ENCODE peak calls at places on chromosome 1, in six cellular contexts. U, J, N, L, V and W are unnamed samples.

GRCh38 chr1:87864676-87865075 is 536.0 kb downstream of the LMO4 start:
- DNase-seq in N (no peak), L (no peak), J (no peak), V (no peak), U (no peak), W (no peak)

GRCh38 chr1:5745776-5746610 is 246.2 kb downstream of the NPHP4 start:
- DNase-seq in V (no peak), N (peak; percentile 52), L (peak; percentile 92), J (peak; percentile 54), U (peak; percentile 91), W (peak; percentile 20)

GRCh38 chr1:231971397-231972233 is 345.0 kb downstream of the DISC1 start:
- DNase-seq in V (no peak), L (no peak), U (no peak), N (no peak), J (no peak), W (peak; percentile 94)

GRCh38 chr1:198763298-198763714 is 124.5 kb downstream of the PTPRC start:
- DNase-seq in L (no peak), U (no peak), N (no peak), J (peak; percentile 2), V (no peak), W (peak; percentile 79)

GRCh38 chr1:10901091-10901893 is 104.8 kb upstream of the CASZ1 start:
- DNase-seq in V (no peak), U (no peak), N (no peak), L (peak; percentile 59), J (no peak), W (no peak)

GRCh38 chr1:168287237-168287664 is 6.6 kb downstream of the TBX19 start:
- DNase-seq in V (no peak), J (no peak), L (no peak), U (peak; percentile 70), N (no peak), W (peak; percentile 55)

GRCh38 chr1:115323366-115324004 is 14.6 kb downstream of the NGF start:
- DNase-seq in L (no peak), U (no peak), J (no peak), V (no peak), N (no peak), W (no peak)

GRCh38 chr1:119828266-119828665 is 17.0 kb upstream of the REG4 start:
- DNase-seq in U (no peak), L (no peak), J (no peak), N (no peak), V (no peak), W (no peak)

GRCh38 chr1:183989078-183989577 is 48.4 kb downstream of the COLGALT2 start:
- DNase-seq in V (peak; percentile 83), N (no peak), U (peak; percentile 80), J (no peak), L (no peak), W (no peak)

GRCh38 chr1:178093150-178093957 is 550 bp upstream of the RASAL2 start:
- DNase-seq in N (peak; percentile 90), U (peak; percentile 94), L (peak; percentile 87), J (peak; percentile 90), V (peak; percentile 27), W (peak; percentile 96)

GRCh38 chr1:167533851-167534300 is 15.5 kb upstream of the CD247 start:
- DNase-seq in L (peak; percentile 90), J (peak; percentile 48), U (peak; percentile 87), V (no peak), N (peak; percentile 54), W (peak; percentile 47)

GRCh38 chr1:159090566-159091546 is 14.3 kb upstream of the AIM2 start:
- DNase-seq in N (no peak), V (no peak), J (no peak), U (no peak), L (no peak), W (peak; percentile 52)

GRCh38 chr1:146012703-146013565 is 8.6 kb downstream of the HJV start:
- DNase-seq in J (peak; percentile 83), V (no peak), U (peak; percentile 56), L (no peak), N (peak; percentile 63), W (peak; percentile 84)

GRCh38 chr1:217542837-217543236 is 88.1 kb downstream of the GPATCH2 start:
- DNase-seq in L (no peak), J (no peak), N (no peak), V (peak; percentile 1), U (no peak), W (no peak)

GRCh38 chr1:57623039-57623790 is 199.4 kb upstream of the DAB1 start:
- DNase-seq in N (peak; percentile 3), J (no peak), U (no peak), V (no peak), L (peak; percentile 51), W (peak; percentile 32)

GRCh38 chr1:168783831-168784230 is 54.8 kb upstream of the DPT start:
- DNase-seq in V (no peak), L (no peak), J (no peak), U (no peak), N (no peak), W (no peak)

GRCh38 chr1:119631433-119632102 is 16.5 kb downstream of the ZNF697 start:
- DNase-seq in V (no peak), J (no peak), U (no peak), N (peak; percentile 88), L (peak; percentile 67), W (peak; percentile 92)

GRCh38 chr1:91826649-91827048 is 59.3 kb downstream of the TGFBR3 start:
- DNase-seq in L (no peak), J (no peak), U (no peak), N (no peak), V (no peak), W (no peak)

GRCh38 chr1:150926094-150926741 is at the start of gene SETDB1:
- DNase-seq in U (peak; percentile 92), N (peak; percentile 97), L (peak; percentile 98), V (peak; percentile 92), J (peak; percentile 95), W (peak; percentile 97)
- TF ChIP-seq POLR2A in U (peak; percentile 85), N (peak; percentile 47), L (no peak), V (peak; percentile 71), J (no peak), W (peak; percentile 72)

GRCh38 chr1:77281491-77282186 is at the start of gene AK5:
- DNase-seq in N (no peak), V (no peak), J (no peak), U (no peak), L (peak; percentile 72), W (peak; percentile 59)
- TF ChIP-seq EZH2 in N (no peak), V (no peak), J (no peak), U (no peak), L (peak; percentile 68), W (no peak)

DNA sequence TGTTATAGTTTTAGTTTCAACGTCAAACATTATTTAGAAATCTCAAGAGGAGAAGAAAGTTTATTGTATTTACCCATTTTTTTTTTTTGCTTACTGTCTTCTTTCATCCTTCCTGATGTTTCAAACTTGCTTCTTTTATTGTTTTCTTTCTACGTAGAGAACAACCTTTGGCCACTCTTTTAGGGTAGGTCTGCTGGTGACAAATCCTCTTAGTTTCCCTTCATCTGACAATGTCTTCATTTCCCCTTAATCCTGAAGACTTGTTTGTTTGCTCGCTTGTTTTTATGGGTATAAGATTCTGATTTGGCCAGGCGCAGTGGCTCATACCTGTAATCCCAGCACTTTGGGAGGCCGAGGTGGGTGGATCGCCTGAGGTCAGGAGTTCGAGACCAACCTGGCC is 89.1 kb downstream of the RHOU start:
- DNase-seq in L (no peak), J (no peak), V (no peak), U (no peak), N (no peak), W (no peak)
- TF ChIP-seq POLR2A in L (no peak), J (no peak), V (no peak), U (no peak), N (no peak), W (no peak)

GRCh38 chr1:30379684-30380624 is 343.4 kb downstream of the MATN1 start:
- DNase-seq in N (peak; percentile 49), J (peak; percentile 60), U (peak; percentile 85), V (peak; percentile 19), L (peak; percentile 72), W (peak; percentile 50)
- TF ChIP-seq EZH2 in N (no peak), J (no peak), U (no peak), V (no peak), L (no peak), W (no peak)

GRCh38 chr1:31154632-31155215 is 85.0 kb downstream of the NKAIN1 start:
- DNase-seq in N (peak; percentile 87), L (peak; percentile 87), V (no peak), U (peak; percentile 98), J (no peak), W (peak; percentile 40)

GRCh38 chr1:31154000-31154631 is 85.6 kb downstream of the NKAIN1 start:
- DNase-seq in N (no peak), V (no peak), J (no peak), L (no peak), U (no peak), W (no peak)

GRCh38 chr1:31153423-31153822 is 86.3 kb downstream of the NKAIN1 start:
- DNase-seq in J (no peak), V (no peak), L (no peak), U (no peak), N (no peak), W (no peak)

GRCh38 chr1:31152181-31152768 is 86.8 kb upstream of the PUM1 start:
- DNase-seq in L (no peak), U (peak; percentile 32), J (no peak), V (no peak), N (peak; percentile 39), W (peak; percentile 14)

DNA sequence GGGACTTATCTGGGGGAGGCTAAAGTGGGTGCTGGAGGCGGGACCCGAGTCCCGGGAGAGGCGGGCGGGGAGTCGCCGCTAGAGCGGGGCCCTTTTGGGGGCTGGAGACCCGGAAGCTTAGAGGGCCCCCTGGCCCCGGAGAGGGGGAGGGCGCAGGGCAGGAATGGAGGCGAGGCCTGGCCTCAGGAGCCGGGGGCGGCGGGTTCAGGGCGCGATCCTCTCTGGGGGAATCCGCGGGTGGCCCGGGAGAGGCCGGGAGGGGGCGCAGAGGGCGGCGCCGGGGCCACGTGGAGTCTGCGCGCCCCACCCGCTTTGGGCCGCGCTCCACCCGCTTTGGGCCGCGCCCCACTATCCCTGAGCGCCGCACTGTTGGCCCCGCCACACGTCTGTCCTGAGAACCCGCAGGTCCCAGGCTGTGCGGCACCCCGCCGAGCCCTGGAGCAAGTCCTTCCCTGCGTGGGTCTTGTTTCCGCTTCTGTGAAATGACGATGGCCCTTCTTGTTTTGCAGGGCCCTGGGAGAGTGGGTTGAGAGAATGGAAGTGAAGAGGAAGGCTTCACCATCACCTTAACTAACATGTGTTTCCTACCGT is 84.4 kb downstream of the NKAIN1 start:
- DNase-seq in V (no peak), L (peak; percentile 90), U (peak; percentile 90), J (no peak), N (peak; percentile 65), W (peak; percentile 41)
- TF ChIP-seq POLR2A in V (peak; percentile 65), L (no peak), U (peak; percentile 80), J (no peak), N (peak; percentile 40), W (peak; percentile 55)

GRCh38 chr1:34988147-34988546 is 3.0 kb upstream of the TMEM35B start:
- DNase-seq in U (no peak), L (no peak), J (no peak), N (no peak), V (no peak), W (no peak)
- TF ChIP-seq EZH2 in U (no peak), L (no peak), J (no peak), N (no peak), V (no peak), W (no peak)